ENCODE peak calls at places on chromosomes 7 and 10, in four cellular contexts. One of them, this sample, is unnamed.

GRCh38 chr10:14535497-14536199 is 204.9 kb upstream of the FRMD4A start:
- DNase-seq in A549: no peak
- DNase-seq in HepG2: peak
- DNase-seq in IMR-90: no peak
- DNase-seq in this sample: no peak

GRCh38 chr7:33073243-33073642 is 10.7 kb upstream of the NT5C3A start:
- DNase-seq in A549: no peak
- DNase-seq in IMR-90: no peak
- DNase-seq in HepG2: no peak
- DNase-seq in this sample: no peak

GRCh38 chr7:34761627-34762026 is 103.6 kb downstream of the NPSR1 start:
- DNase-seq in IMR-90: no peak
- DNase-seq in A549: no peak
- DNase-seq in HepG2: no peak
- DNase-seq in this sample: no peak

GRCh38 chr10:70115948-70116682 is 16.5 kb downstream of the AIFM2 start:
- DNase-seq in A549: peak
- DNase-seq in HepG2: peak
- DNase-seq in IMR-90: peak
- DNase-seq in this sample: peak

GRCh38 chr7:57867884-57868701 is 418.1 kb downstream of the ZNF716 start:
- DNase-seq in IMR-90: no peak
- DNase-seq in A549: no peak
- DNase-seq in HepG2: no peak
- DNase-seq in this sample: no peak

GRCh38 chr10:17644485-17644964 is 574 bp downstream of the STAM start:
- DNase-seq in A549: no peak
- DNase-seq in HepG2: no peak
- DNase-seq in IMR-90: peak
- DNase-seq in this sample: peak

GRCh38 chr10:104342941-104343411 is 4.7 kb upstream of the ITPRIP start:
- DNase-seq in HepG2: peak
- DNase-seq in IMR-90: no peak
- DNase-seq in A549: no peak
- DNase-seq in this sample: no peak

GRCh38 chr10:44974628-44975431 is 3.8 kb downstream of the DEPP1 start:
- DNase-seq in A549: peak
- DNase-seq in IMR-90: no peak
- DNase-seq in HepG2: peak
- DNase-seq in this sample: peak

GRCh38 chr10:97724341-97724941 is 10.9 kb downstream of the MARVELD1 start:
- DNase-seq in IMR-90: peak
- DNase-seq in A549: no peak
- DNase-seq in HepG2: peak
- DNase-seq in this sample: no peak

GRCh38 chr7:157011333-157012112 is 1.1 kb upstream of the MNX1 start:
- DNase-seq in A549: no peak
- DNase-seq in HepG2: peak
- DNase-seq in IMR-90: no peak
- DNase-seq in this sample: peak

GRCh38 chr7:41695661-41696322 is 7.1 kb downstream of the INHBA start:
- DNase-seq in IMR-90: peak
- DNase-seq in HepG2: no peak
- DNase-seq in A549: peak
- DNase-seq in this sample: no peak

GRCh38 chr7:30166155-30166840 is 31.5 kb downstream of the MTURN start:
- DNase-seq in A549: no peak
- DNase-seq in IMR-90: no peak
- DNase-seq in HepG2: no peak
- DNase-seq in this sample: no peak

GRCh38 chr7:157362729-157363128 is 25.9 kb downstream of the DNAJB6 start:
- DNase-seq in A549: no peak
- DNase-seq in IMR-90: no peak
- DNase-seq in HepG2: no peak
- DNase-seq in this sample: no peak

GRCh38 chr7:111560773-111561658 is 1.3 kb downstream of the IMMP2L start:
- DNase-seq in HepG2: peak
- DNase-seq in IMR-90: peak
- DNase-seq in A549: no peak
- DNase-seq in this sample: no peak

GRCh38 chr7:18877874-18878273 is 239.6 kb downstream of the TWIST1 start:
- DNase-seq in HepG2: no peak
- DNase-seq in IMR-90: no peak
- DNase-seq in A549: no peak
- DNase-seq in this sample: no peak

GRCh38 chr7:129103561-129104324 is 40.8 kb upstream of the TSPAN33 start:
- DNase-seq in IMR-90: no peak
- DNase-seq in A549: no peak
- DNase-seq in HepG2: no peak
- DNase-seq in this sample: no peak

GRCh38 chr10:123863721-123864432 is 27.7 kb downstream of the CPXM2 start:
- DNase-seq in HepG2: no peak
- DNase-seq in A549: no peak
- DNase-seq in IMR-90: no peak
- DNase-seq in this sample: peak

GRCh38 chr7:158705234-158705890 is 758 bp upstream of the NCAPG2 start:
- DNase-seq in A549: no peak
- DNase-seq in IMR-90: no peak
- DNase-seq in HepG2: no peak
- DNase-seq in this sample: no peak

GRCh38 chr7:2383543-2384274 is 19.7 kb upstream of the CHST12 start:
- DNase-seq in IMR-90: no peak
- DNase-seq in HepG2: no peak
- DNase-seq in A549: no peak
- DNase-seq in this sample: no peak

GRCh38 chr7:30476401-30477145 is 2.0 kb downstream of the NOD1 start:
- DNase-seq in HepG2: no peak
- DNase-seq in A549: no peak
- DNase-seq in IMR-90: no peak
- DNase-seq in this sample: no peak

DNA sequence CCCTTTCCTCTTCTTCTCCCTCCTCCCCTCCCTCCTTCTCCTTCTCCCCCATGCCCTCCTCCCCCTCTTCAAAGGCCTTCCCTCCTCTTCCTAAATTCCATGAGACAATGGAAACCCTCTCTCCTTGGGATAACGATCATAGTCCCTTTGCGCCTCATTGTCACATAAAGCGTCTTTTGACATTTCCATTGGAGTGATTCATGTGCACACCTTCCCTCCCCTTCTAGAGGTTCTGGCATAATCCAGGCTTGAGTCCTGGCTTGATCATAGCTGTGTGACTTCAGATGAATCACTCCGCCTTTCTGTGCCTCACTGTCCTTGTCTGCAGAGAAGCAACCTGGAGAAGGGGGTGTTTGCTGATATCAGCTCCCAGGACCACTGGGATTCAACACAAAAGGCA is 204.2 kb downstream of the TNS3 start:
- DNase-seq in HepG2: no peak
- DNase-seq in IMR-90: no peak
- DNase-seq in A549: no peak
- DNase-seq in this sample: no peak
- TF ChIP-seq MAZ in HepG2: no peak
- TF ChIP-seq MAZ in IMR-90: no peak
- TF ChIP-seq MAZ in A549: no peak
- TF ChIP-seq MAZ in this sample: no peak

GRCh38 chr7:135169936-135170222 is 628 bp downstream of the CYREN start:
- DNase-seq in HepG2: no peak
- DNase-seq in IMR-90: no peak
- DNase-seq in A549: no peak
- DNase-seq in this sample: no peak
- TF ChIP-seq MAZ in HepG2: no peak
- TF ChIP-seq MAZ in IMR-90: no peak
- TF ChIP-seq MAZ in A549: no peak
- TF ChIP-seq MAZ in this sample: no peak

GRCh38 chr10:110684800-110685446 is 40.8 kb downstream of the RBM20 start:
- DNase-seq in IMR-90: peak
- DNase-seq in HepG2: no peak
- DNase-seq in A549: no peak
- DNase-seq in this sample: no peak

GRCh38 chr10:110682348-110682747 is 38.2 kb downstream of the RBM20 start:
- DNase-seq in A549: no peak
- DNase-seq in HepG2: no peak
- DNase-seq in IMR-90: no peak
- DNase-seq in this sample: no peak

GRCh38 chr10:110681023-110681681 is 37.0 kb downstream of the RBM20 start:
- DNase-seq in IMR-90: peak
- DNase-seq in A549: peak
- DNase-seq in HepG2: peak
- DNase-seq in this sample: peak

GRCh38 chr10:110686941-110687340 is 42.8 kb downstream of the RBM20 start:
- DNase-seq in A549: no peak
- DNase-seq in IMR-90: peak
- DNase-seq in HepG2: no peak
- DNase-seq in this sample: no peak

DNA sequence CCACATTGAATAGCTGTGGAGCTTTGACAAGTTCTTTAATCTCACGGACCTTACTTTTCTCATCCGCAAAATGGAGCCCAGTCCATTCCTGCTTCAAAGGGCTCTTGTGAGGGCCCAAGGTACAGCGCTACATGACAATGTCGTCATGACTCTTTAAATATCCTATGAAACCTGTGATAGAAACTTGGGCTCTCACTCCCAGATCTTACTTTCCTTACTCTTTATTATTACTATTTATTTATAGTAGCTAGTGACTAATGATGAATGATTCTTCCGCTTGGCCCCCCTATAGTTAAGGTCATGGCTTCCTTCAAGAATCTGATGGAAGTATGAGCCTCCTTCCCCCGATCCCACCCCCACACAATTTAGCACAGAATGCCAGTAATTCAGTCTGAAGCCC is 41.9 kb downstream of the RBM20 start:
- DNase-seq in A549: no peak
- DNase-seq in IMR-90: peak
- DNase-seq in HepG2: no peak
- DNase-seq in this sample: no peak
- TF ChIP-seq MAZ in A549: no peak
- TF ChIP-seq MAZ in IMR-90: no peak
- TF ChIP-seq MAZ in HepG2: no peak
- TF ChIP-seq MAZ in this sample: no peak

GRCh38 chr10:102633848-102634247 is 10.4 kb upstream of the TRIM8 start:
- DNase-seq in HepG2: no peak
- DNase-seq in A549: no peak
- DNase-seq in IMR-90: no peak
- DNase-seq in this sample: no peak

GRCh38 chr10:102633282-102633681 is 11.0 kb upstream of the TRIM8 start:
- DNase-seq in IMR-90: peak
- DNase-seq in HepG2: no peak
- DNase-seq in A549: no peak
- DNase-seq in this sample: no peak

GRCh38 chr10:102631525-102632393 is 12.5 kb upstream of the TRIM8 start:
- DNase-seq in A549: no peak
- DNase-seq in HepG2: no peak
- DNase-seq in IMR-90: no peak
- DNase-seq in this sample: no peak

GRCh38 chr10:102630663-102631062 is 13.6 kb upstream of the TRIM8 start:
- DNase-seq in IMR-90: no peak
- DNase-seq in HepG2: no peak
- DNase-seq in A549: no peak
- DNase-seq in this sample: no peak

GRCh38 chr10:102632394-102633062 is 11.8 kb upstream of the TRIM8 start:
- DNase-seq in HepG2: no peak
- DNase-seq in A549: no peak
- DNase-seq in IMR-90: peak
- DNase-seq in this sample: no peak
- TF ChIP-seq MAZ in HepG2: no peak
- TF ChIP-seq MAZ in A549: no peak
- TF ChIP-seq MAZ in IMR-90: no peak
- TF ChIP-seq MAZ in this sample: no peak

GRCh38 chr7:6392712-6393666 is 54.8 kb downstream of the DAGLB start:
- DNase-seq in HepG2: no peak
- DNase-seq in A549: peak
- DNase-seq in IMR-90: peak
- DNase-seq in this sample: peak
- TF ChIP-seq MAZ in HepG2: no peak
- TF ChIP-seq MAZ in A549: no peak
- TF ChIP-seq MAZ in IMR-90: no peak
- TF ChIP-seq MAZ in this sample: no peak

DNA sequence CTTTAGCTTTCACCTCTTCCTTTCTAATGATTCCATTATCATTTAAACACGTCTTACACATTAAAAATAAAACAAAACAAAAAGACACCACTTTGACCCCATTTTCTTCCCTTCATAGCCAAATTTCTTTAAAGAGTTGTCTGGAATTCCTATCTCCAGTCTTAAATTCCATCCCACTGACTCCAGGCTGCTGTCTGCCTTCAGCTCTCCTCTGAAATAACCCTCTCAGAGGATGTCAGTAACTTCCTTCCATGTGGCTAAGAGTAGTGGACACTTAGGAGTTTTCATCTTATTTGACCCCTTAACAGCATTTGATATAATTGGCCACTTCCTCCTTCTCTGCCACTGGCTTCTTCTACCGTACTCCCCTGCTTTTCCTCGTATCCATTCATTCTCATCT is 69.6 kb upstream of the MKX start:
- DNase-seq in IMR-90: no peak
- DNase-seq in A549: no peak
- DNase-seq in HepG2: no peak
- DNase-seq in this sample: no peak
- TF ChIP-seq MAZ in IMR-90: no peak
- TF ChIP-seq MAZ in A549: no peak
- TF ChIP-seq MAZ in HepG2: no peak
- TF ChIP-seq MAZ in this sample: no peak

GRCh38 chr10:20005638-20006037 is 189.4 kb downstream of the PLXDC2 start:
- DNase-seq in HepG2: no peak
- DNase-seq in A549: no peak
- DNase-seq in IMR-90: no peak
- DNase-seq in this sample: no peak

GRCh38 chr10:20002657-20003056 is 186.4 kb downstream of the PLXDC2 start:
- DNase-seq in HepG2: no peak
- DNase-seq in IMR-90: no peak
- DNase-seq in A549: no peak
- DNase-seq in this sample: no peak

GRCh38 chr10:20007426-20007825 is 191.2 kb downstream of the PLXDC2 start:
- DNase-seq in IMR-90: peak
- DNase-seq in HepG2: no peak
- DNase-seq in A549: no peak
- DNase-seq in this sample: no peak

GRCh38 chr10:20004087-20004523 is 187.9 kb downstream of the PLXDC2 start:
- DNase-seq in A549: no peak
- DNase-seq in HepG2: no peak
- DNase-seq in IMR-90: peak
- DNase-seq in this sample: no peak

GRCh38 chr10:20006169-20006870 is 190.1 kb downstream of the PLXDC2 start:
- DNase-seq in HepG2: no peak
- DNase-seq in IMR-90: no peak
- DNase-seq in A549: no peak
- DNase-seq in this sample: no peak
- TF ChIP-seq MAZ in HepG2: no peak
- TF ChIP-seq MAZ in IMR-90: no peak
- TF ChIP-seq MAZ in A549: no peak
- TF ChIP-seq MAZ in this sample: no peak